ENCODE peak calls at places on chromosomes 4 and X, in six cellular contexts. S is dorsolateral prefrontal cortex; J is Peyer's patch; P is adrenal gland; N is spleen; X is CD8-positive, alpha-beta T cell. W is an unnamed sample.
A peak's percentile ranks its signal among the peaks of the same experiment; 100 is the strongest.

GRCh38 chr4:7197910-7198309 is 5.6 kb downstream of the SORCS2 start:
- DNase-seq in P (no peak), X (no peak), N (no peak), J (peak; percentile 33), S (no peak), W (peak; percentile 38)

GRCh38 chr4:176920694-176921093 is 128.0 kb upstream of the VEGFC start:
- DNase-seq in P (no peak), J (no peak), X (no peak), S (no peak), N (no peak), W (no peak)

GRCh38 chr4:182555997-182556418 is 312.8 kb downstream of the TENM3 start:
- DNase-seq in S (no peak), N (no peak), P (peak; percentile 37), X (no peak), J (no peak), W (no peak)

GRCh38 chrX:42119076-42119475 is 195.7 kb upstream of the CASK start:
- DNase-seq in J (no peak), P (no peak), N (no peak), S (no peak), X (no peak), W (no peak)

GRCh38 chrX:154321624-154322023 is 26.0 kb downstream of the TKTL1 start:
- DNase-seq in P (peak; percentile 39), S (no peak), X (no peak), N (peak; percentile 62), J (no peak), W (no peak)

GRCh38 chrX:148385471-148385870 is 114.9 kb upstream of the AFF2 start:
- DNase-seq in J (no peak), N (no peak), X (no peak), S (no peak), P (no peak), W (no peak)

GRCh38 chrX:38620623-38621022 is 59.3 kb downstream of the TSPAN7 start:
- DNase-seq in P (no peak), X (no peak), N (no peak), S (no peak), J (no peak), W (no peak)

GRCh38 chr4:38411092-38411491 is 252.9 kb upstream of the KLF3 start:
- DNase-seq in S (no peak), N (no peak), X (no peak), P (no peak), J (peak; percentile 56), W (no peak)

GRCh38 chr4:76830612-76831474 is 67.1 kb downstream of the SOWAHB start:
- DNase-seq in N (no peak), J (peak; percentile 82), X (no peak), S (no peak), P (peak; percentile 32), W (no peak)

GRCh38 chr4:138736362-138736761 is 279.2 kb upstream of the NOCT start:
- DNase-seq in P (no peak), X (no peak), S (no peak), N (no peak), J (no peak), W (no peak)

GRCh38 chr4:26256016-26256415 is 64.8 kb upstream of the RBPJ start:
- DNase-seq in S (no peak), N (no peak), P (no peak), X (no peak), J (no peak), W (no peak)

GRCh38 chr4:75895744-75896314 is 6.4 kb downstream of the PPEF2 start:
- DNase-seq in S (no peak), J (no peak), P (no peak), N (no peak), X (no peak), W (peak; percentile 54)

GRCh38 chr4:6472387-6473263 is at the start of gene PPP2R2C:
- DNase-seq in S (peak; percentile 57), N (peak; percentile 65), J (peak; percentile 24), P (no peak), X (no peak), W (peak; percentile 91)

GRCh38 chr4:177118596-177118995 is 191.1 kb upstream of the NEIL3 start:
- DNase-seq in P (peak; percentile 5), S (no peak), X (no peak), N (no peak), J (peak; percentile 49), W (no peak)

GRCh38 chr4:141636077-141636770 is at the start of gene IL15:
- DNase-seq in X (peak; percentile 44), J (peak; percentile 93), S (no peak), N (peak; percentile 91), P (peak; percentile 66), W (peak; percentile 79)

GRCh38 chr4:71958978-71959377 is 72.8 kb upstream of the NPFFR2 start:
- DNase-seq in J (no peak), S (no peak), X (no peak), N (no peak), P (no peak), W (no peak)

GRCh38 chr4:14096406-14096965 is 469.0 kb upstream of the BOD1L1 start:
- DNase-seq in S (no peak), J (no peak), X (no peak), P (no peak), N (no peak), W (no peak)

GRCh38 chr4:154738426-154738825 is 5.4 kb upstream of the LRAT start:
- DNase-seq in X (no peak), J (no peak), P (no peak), S (no peak), N (no peak), W (no peak)

GRCh38 chr4:184460495-184461285 is 13.7 kb downstream of the IRF2 start:
- DNase-seq in P (no peak), J (no peak), N (no peak), X (no peak), S (no peak), W (no peak)

GRCh38 chr4:119299221-119300071 is 22.5 kb downstream of the FABP2 start:
- DNase-seq in P (peak; percentile 1), S (no peak), X (no peak), N (no peak), J (peak; percentile 53), W (no peak)

GRCh38 chr4:173212379-173212778 is 43.8 kb downstream of the GALNT7 start:
- DNase-seq in P (no peak), S (no peak), N (no peak), J (no peak), X (no peak), W (no peak)

GRCh38 chr4:121009578-121010338 is 62.6 kb downstream of the NDNF start:
- DNase-seq in N (no peak), P (no peak), X (no peak), S (no peak), J (no peak), W (no peak)

GRCh38 chr4:115332078-115332477 is 218.7 kb upstream of the NDST4 start:
- DNase-seq in S (no peak), P (no peak), N (no peak), J (no peak), X (no peak), W (no peak)

GRCh38 chrX:17740137-17741122 is 3.1 kb downstream of the SCML1 start:
- DNase-seq in P (peak; percentile 51), S (no peak), N (no peak), J (no peak), X (no peak), W (no peak)

GRCh38 chr4:187618701-187619278 is 376.8 kb upstream of the ZFP42 start:
- DNase-seq in P (no peak), N (no peak), S (no peak), J (no peak), X (no peak), W (no peak)

GRCh38 chrX:19670854-19671620 is 155.7 kb upstream of the MAP3K15 start:
- DNase-seq in N (no peak), X (no peak), P (no peak), J (peak; percentile 65), S (peak; percentile 43), W (peak; percentile 23)

DNA sequence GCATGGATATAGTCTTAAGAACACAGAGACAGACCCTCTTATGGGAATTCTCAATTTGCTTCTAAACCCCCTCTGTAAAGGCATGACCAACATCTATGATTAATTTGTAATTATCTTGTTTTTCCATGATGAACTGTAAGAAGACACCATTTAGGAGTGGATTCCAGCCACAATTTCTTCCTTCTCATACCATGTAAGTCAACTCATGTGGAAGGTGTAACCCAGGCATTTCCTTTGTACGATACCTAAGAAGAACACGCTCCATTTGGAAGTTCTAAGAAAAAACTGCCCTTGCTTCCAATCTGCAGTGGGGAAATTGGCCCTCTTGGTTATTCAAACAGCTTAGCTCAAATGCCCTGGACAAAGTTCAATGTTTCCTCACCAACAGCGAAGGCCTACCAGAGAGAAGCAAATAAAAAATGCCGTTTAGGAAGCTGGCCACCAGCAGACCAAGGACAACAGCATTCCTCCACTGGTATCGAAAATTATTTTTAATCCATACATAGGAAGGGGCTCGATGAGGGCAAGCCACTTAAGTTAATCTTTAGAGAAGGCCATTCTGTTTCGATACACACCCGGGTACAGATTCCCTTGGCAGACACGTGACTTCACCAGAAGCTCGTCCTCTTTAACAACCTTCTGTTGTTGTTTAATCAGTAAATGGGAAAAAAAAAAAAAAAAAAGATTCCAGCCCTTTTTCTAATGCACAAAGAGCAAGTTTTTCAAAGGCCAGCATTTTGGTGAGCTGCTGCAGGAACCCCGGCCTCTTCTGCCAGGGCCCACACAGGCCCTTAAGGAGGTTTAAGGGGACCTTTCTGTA is 2.6 kb downstream of the DHRSX start:
- DNase-seq in S (peak; percentile 39), X (no peak), P (peak; percentile 43), J (peak; percentile 69), N (peak; percentile 41), W (no peak)
- H3K4me3 ChIP-seq in S (peak overlapping the region; percentile 76), X (no peak overlapping the region), P (no peak overlapping the region), J (peak overlapping the region; percentile 99), N (peak overlapping the region; percentile 84), W (peak overlapping the region; percentile 19)

GRCh38 chrX:107442914-107443527 is 6.4 kb upstream of the FRMPD3 start:
- DNase-seq in X (no peak), P (no peak), N (no peak), J (no peak), S (no peak), W (peak; percentile 33)
- H3K27me3 ChIP-seq in X (no peaks in the 10 kb centered on the region), P (peaks cover 37% of the 10 kb centered on the region), N (peaks cover 42% of the 10 kb centered on the region), J (no peaks in the 10 kb centered on the region), S (peaks cover 84% of the 10 kb centered on the region), W (peaks cover 7% of the 10 kb centered on the region)

DNA sequence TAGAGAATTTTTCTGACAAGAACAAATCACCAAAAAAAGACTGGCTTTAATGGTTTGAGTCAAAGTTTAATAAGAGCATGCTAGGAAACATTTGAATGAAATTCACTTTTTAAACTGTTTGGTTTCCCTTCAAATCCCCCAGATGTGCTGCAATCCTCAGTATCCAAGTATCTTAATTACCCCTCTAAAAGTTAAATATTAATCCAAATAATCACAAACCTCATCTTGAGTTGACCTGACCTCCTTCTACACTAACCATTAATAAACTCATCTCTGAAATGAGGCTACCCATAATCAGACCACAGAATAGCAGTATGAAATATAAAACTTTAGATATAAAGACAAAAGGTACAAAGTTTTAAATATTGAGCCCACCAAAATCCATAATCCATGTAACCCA is 10.1 kb downstream of the DHX15 start:
- DNase-seq in S (no peak), N (no peak), X (no peak), P (no peak), J (no peak), W (no peak)
- H3K4me3 ChIP-seq in S (no peak overlapping the region), N (no peak overlapping the region), X (no peak overlapping the region), P (no peak overlapping the region), J (no peak overlapping the region), W (no peak overlapping the region)

GRCh38 chrX:23332888-23333821 is 1.5 kb upstream of the PTCHD1 start:
- DNase-seq in P (no peak), J (no peak), X (no peak), N (no peak), S (no peak), W (peak; percentile 74)
- H3K27me3 ChIP-seq in P (peaks cover 47% of the 10 kb centered on the region), J (no peaks in the 10 kb centered on the region), X (peaks cover 3% of the 10 kb centered on the region), N (peaks cover 78% of the 10 kb centered on the region), S (peaks cover 67% of the 10 kb centered on the region), W (peaks cover 19% of the 10 kb centered on the region)

GRCh38 chr4:89316187-89316586 is 8.6 kb upstream of the GPRIN3 start:
- DNase-seq in P (no peak), J (no peak), X (no peak), N (no peak), S (no peak), W (no peak)
- H3K4me3 ChIP-seq in P (no peak overlapping the region), J (no peak overlapping the region), X (no peak overlapping the region), N (no peak overlapping the region), S (no peak overlapping the region), W (no peak overlapping the region)

W was measured in H7.